ENCODE peak calls at places on chromosomes 16 and 17, in five cellular contexts. L is thoracic aorta, I is left ventricle myocardium inferior, S is HAP-1, R is upper lobe of right lung. P is an unnamed sample.

GRCh38 chr16:70018254-70018653 is 67.1 kb downstream of the CLEC18A start:
- DNase-seq in L (no peak), I (no peak), S (peak; percentile 6), R (no peak), P (peak; percentile 33)

GRCh38 chr16:66375451-66375850 is 9.0 kb downstream of the CDH5 start:
- DNase-seq in L (no peak), I (no peak), S (no peak), R (no peak), P (no peak)

GRCh38 chr16:3872216-3872895 is 8.2 kb downstream of the CREBBP start:
- DNase-seq in L (no peak), I (no peak), S (peak; percentile 33), R (no peak), P (no peak)

GRCh38 chr16:27720731-27721547 is 171.0 kb downstream of the KATNIP start:
- DNase-seq in L (no peak), I (peak; percentile 44), S (no peak), R (peak; percentile 46), P (peak; percentile 31)

GRCh38 chr17:50344712-50345380 is 1.1 kb upstream of the XYLT2 start:
- DNase-seq in L (no peak), I (no peak), S (no peak), R (no peak), P (no peak)

GRCh38 chr16:77359065-77359502 is 75.8 kb downstream of the ADAMTS18 start:
- DNase-seq in L (no peak), I (no peak), S (peak; percentile 11), R (no peak), P (no peak)

GRCh38 chr16:54374136-54374535 is 87.5 kb upstream of the IRX3 start:
- DNase-seq in L (no peak), I (no peak), S (no peak), R (no peak), P (no peak)

GRCh38 chr16:85912271-85912974 is 13.5 kb downstream of the IRF8 start:
- DNase-seq in L (no peak), I (no peak), S (peak; percentile 93), R (no peak), P (no peak)

GRCh38 chr17:42402121-42402516 is 13.9 kb upstream of the STAT3 start:
- DNase-seq in L (no peak), I (no peak), S (no peak), R (no peak), P (no peak)

GRCh38 chr16:75909746-75910145 is 183.5 kb upstream of the CPHXL start:
- DNase-seq in L (no peak), I (no peak), S (no peak), R (no peak), P (no peak)

GRCh38 chr17:14052886-14053615 is 16.3 kb upstream of the COX10 start:
- DNase-seq in L (no peak), I (no peak), S (no peak), R (no peak), P (no peak)

GRCh38 chr16:84029297-84030096 is 13.1 kb downstream of the SLC38A8 start:
- DNase-seq in L (no peak), I (no peak), S (no peak), R (no peak), P (no peak)

GRCh38 chr17:81342700-81343070 is 47.6 kb upstream of the SLC38A10 start:
- DNase-seq in L (no peak), I (no peak), S (no peak), R (no peak), P (no peak)

GRCh38 chr16:9124908-9125584 is 33.6 kb downstream of the HAPSTR1 start:
- DNase-seq in L (no peak), I (no peak), S (peak; percentile 94), R (no peak), P (no peak)

GRCh38 chr16:85998178-85998867 is 99.4 kb downstream of the IRF8 start:
- DNase-seq in L (no peak), I (no peak), S (peak; percentile 51), R (peak; percentile 40), P (no peak)

GRCh38 chr16:85490971-85491771 is 122.0 kb upstream of the GSE1 start:
- DNase-seq in L (no peak), I (no peak), S (no peak), R (no peak), P (no peak)

GRCh38 chr17:28443901-28444638 is 29.4 kb upstream of the SLC13A2 start:
- DNase-seq in L (no peak), I (no peak), S (no peak), R (no peak), P (no peak)

GRCh38 chr17:14156689-14157088 is 80.0 kb downstream of the CDRT15 start:
- DNase-seq in L (no peak), I (no peak), S (no peak), R (no peak), P (no peak)

GRCh38 chr17:4950075-4950756 is 703 bp upstream of the ENO3 start:
- DNase-seq in L (no peak), I (peak; percentile 78), S (no peak), R (peak; percentile 85), P (peak; percentile 82)

GRCh38 chr16:84177740-84178070 is 9.2 kb downstream of the TAF1C start:
- DNase-seq in L (peak; percentile 21), I (no peak), S (no peak), R (no peak), P (no peak)

GRCh38 chr17:31487648-31488263 is 96.3 kb downstream of the RAB11FIP4 start:
- DNase-seq in L (peak; percentile 58), I (peak; percentile 85), S (peak; percentile 83), R (peak; percentile 97), P (peak; percentile 81)

GRCh38 chr16:49699718-49700117 is 156.2 kb downstream of the ZNF423 start:
- DNase-seq in L (no peak), I (peak; percentile 32), S (no peak), R (no peak), P (peak; percentile 44)

GRCh38 chr17:9256944-9257629 is 235.8 kb downstream of the NTN1 start:
- DNase-seq in L (no peak), I (no peak), S (no peak), R (no peak), P (no peak)

GRCh38 chr17:48611213-48611612 is 396 bp upstream of the HOXB7 start:
- DNase-seq in L (no peak), I (no peak), S (no peak), R (no peak), P (no peak)

GRCh38 chr17:82424001-82424862 is 5.8 kb upstream of the OGFOD3 start:
- DNase-seq in L (no peak), I (no peak), S (peak; percentile 22), R (no peak), P (no peak)

GRCh38 chr16:16036359-16036792 is 87.0 kb downstream of the ABCC1 start:
- DNase-seq in L (no peak), I (no peak), S (no peak), R (peak; percentile 65), P (no peak)

GRCh38 chr17:885971-886571 is 93.5 kb downstream of the NXN start:
- DNase-seq in L (no peak), I (peak; percentile 76), S (no peak), R (no peak), P (peak; percentile 69)

GRCh38 chr16:3065069-3065741 is at the start of gene IL32:
- DNase-seq in L (no peak), I (peak; percentile 61), S (no peak), R (no peak), P (peak; percentile 88)

GRCh38 chr17:6913608-6914443 is 82.0 kb upstream of the ALOX12 start:
- DNase-seq in L (peak; percentile 12), I (peak; percentile 79), S (peak; percentile 42), R (peak; percentile 76), P (peak; percentile 80)

DNA sequence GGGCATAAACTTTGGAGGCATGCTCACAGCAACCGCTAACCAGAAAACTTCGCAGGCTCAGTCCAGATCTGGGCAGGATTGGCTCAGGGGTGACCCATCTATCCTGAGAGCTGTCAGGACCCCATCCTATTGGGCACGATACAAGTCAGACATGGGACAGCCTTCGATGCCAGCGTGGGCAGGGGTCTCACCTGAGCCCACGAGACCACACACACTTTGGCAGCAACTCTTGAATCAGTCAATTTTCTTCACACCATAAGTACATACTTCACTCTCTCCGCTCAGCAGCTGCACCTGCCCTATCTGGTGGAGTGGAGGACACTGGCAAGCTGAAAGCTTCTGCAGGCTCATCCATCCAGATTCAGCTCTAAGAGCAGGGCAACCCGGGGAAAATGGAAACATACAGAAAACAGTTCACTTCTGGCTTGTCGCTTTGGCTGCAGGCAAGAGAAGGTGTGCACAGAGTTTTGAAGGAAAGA is 48.3 kb downstream of the ZFHX3 start:
- DNase-seq in L (no peak), I (no peak), S (no peak), R (peak; percentile 45), P (no peak)
- H3K4me3 ChIP-seq in L (peak overlapping the region; percentile 40), I (peak overlapping the region; percentile 43), S (no peak overlapping the region), R (no peak overlapping the region), P (peak overlapping the region; percentile 17)

DNA sequence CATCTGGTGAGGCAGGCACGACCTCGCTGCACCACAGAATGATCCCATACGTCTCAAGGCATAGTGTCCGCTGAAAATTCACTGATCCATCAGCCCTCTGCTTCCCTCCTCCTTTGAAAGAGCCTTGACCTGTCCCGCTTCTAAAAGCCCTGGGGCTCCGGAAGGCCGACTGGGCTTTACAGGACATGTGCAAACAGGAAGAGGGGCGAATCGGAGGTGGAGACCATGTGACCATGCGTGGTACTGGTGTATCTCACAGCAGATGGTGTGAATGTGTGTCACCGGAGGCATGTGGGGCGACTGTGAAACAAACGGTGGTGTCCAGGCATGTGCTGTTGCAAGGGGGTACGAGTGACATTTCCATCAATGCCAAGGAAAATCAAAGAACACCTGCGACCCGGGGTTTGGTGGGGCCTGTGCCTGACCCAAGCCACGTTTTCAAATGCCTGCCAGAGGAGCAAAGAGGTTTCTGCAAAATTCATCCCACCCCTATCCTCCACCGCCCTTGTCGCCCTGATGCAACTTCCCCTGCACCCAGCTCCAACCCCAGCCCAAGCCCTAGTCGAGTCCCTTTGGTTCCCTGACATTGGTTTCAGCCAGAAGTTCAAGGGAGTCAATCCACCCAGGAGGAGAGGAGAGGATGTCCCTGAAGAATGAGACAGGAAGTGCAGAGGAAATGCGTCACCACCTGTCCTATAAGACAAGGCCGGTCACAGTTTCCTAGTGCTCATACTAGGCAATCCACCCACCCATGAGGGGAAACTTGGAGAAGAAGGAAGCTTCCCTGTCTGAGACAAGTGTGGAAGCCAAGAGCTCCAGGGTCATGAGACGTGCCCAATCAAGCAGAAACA is 5.9 kb upstream of the KCNJ18 start:
- DNase-seq in L (no peak), I (no peak), S (no peak), R (no peak), P (no peak)
- H3K9me3 ChIP-seq in L (no peaks in the 10 kb centered on the region), I (peaks cover 2% of the 10 kb centered on the region), S (no peaks in the 10 kb centered on the region), R (no peaks in the 10 kb centered on the region), P (peaks cover 4% of the 10 kb centered on the region)

DNA sequence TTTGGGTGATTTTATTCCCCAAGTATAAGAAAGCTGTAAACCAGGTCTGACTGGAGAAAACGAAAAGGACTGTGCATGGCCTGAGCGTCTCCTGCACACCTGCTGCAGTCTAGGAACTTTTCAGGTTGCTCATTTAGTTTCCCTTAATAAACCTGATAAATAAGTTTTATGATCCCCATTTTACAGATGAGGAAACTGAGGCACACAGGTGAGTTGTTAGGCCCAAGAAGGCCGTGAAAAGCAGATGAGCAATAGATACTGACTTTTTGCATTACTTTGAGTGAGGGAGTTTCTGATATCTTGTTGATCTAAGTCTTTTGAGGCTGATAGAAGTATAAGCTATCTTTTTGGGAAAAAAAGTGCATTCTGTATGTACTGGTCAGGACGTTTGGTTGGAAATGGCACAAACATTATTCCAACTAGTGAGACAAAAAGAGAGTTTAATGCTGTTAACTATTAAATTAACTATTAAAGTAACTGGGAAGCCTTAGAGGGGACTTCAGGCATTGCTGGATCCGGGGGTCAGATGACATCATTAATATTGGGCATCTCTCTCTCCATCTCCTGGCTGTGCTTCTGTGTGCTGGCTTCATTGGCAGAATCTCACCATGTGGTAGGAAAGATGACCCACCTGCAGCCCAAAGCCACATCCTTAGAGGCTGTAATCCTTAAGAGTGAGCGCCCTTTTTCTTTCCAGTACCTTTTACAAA is 163.4 kb downstream of the CMIP start:
- DNase-seq in L (no peak), I (no peak), S (no peak), R (no peak), P (no peak)
- H3K4me1 ChIP-seq in L (peaks cover 16% of the 10 kb centered on the region), I (peaks cover 53% of the 10 kb centered on the region), S (no peaks in the 10 kb centered on the region), R (peaks cover 32% of the 10 kb centered on the region), P (peaks cover 44% of the 10 kb centered on the region)

GRCh38 chr16:72542103-72542502 is 370.1 kb upstream of the PMFBP1 start:
- DNase-seq in L (no peak), I (no peak), S (no peak), R (no peak), P (no peak)
- H3K4me3 ChIP-seq in L (no peak overlapping the region), I (no peak overlapping the region), S (no peak overlapping the region), R (no peak overlapping the region), P (no peak overlapping the region)

P was measured in heart right ventricle.